ENCODE peak calls at places on chromosomes 4 and X, in ten cellular contexts. V is suprapubic skin, F is GM12864, C is cardiac fibroblast, H is uterus, Y is right lobe of liver, Z is retinal pigment epithelial cell, W is IMR-90, K is testis, Q is left lung. I is an unnamed sample.

GRCh38 chrX:65601530-65602281 is 65.7 kb upstream of the MSN start:
- DNase-seq in V (peak), F (no peak), C (peak), H (peak), Y (peak), Z (no peak), W (peak), K (peak), Q (peak), I (peak)

GRCh38 chrX:23822397-23822796 is 39.4 kb downstream of the SAT1 start:
- DNase-seq in V (no peak), F (no peak), C (peak), H (no peak), Y (no peak), Z (no peak), W (peak), K (no peak), Q (no peak), I (no peak)

GRCh38 chrX:101973066-101973465 is 41.2 kb upstream of the ZMAT1 start:
- DNase-seq in V (no peak), F (no peak), C (no peak), H (no peak), Y (no peak), Z (no peak), W (no peak), K (no peak), Q (no peak), I (no peak)

GRCh38 chrX:435536-436122 is 48.9 kb upstream of the PPP2R3B start:
- DNase-seq in V (no peak), F (no peak), C (no peak), H (no peak), Y (peak), Z (no peak), W (no peak), K (no peak), Q (no peak), I (peak)

GRCh38 chr4:154854362-154854761 is 73.3 kb downstream of the RBM46 start:
- DNase-seq in V (no peak), F (no peak), C (peak), H (no peak), Y (no peak), Z (no peak), W (peak), K (no peak), Q (no peak), I (no peak)

GRCh38 chrX:68892134-68892533 is 63.3 kb downstream of the EFNB1 start:
- DNase-seq in V (no peak), F (no peak), C (no peak), H (no peak), Y (no peak), Z (no peak), W (no peak), K (no peak), Q (no peak), I (no peak)

GRCh38 chrX:5586726-5587125 is 641.9 kb downstream of the NLGN4X start:
- DNase-seq in V (no peak), F (no peak), C (no peak), H (no peak), Y (no peak), Z (no peak), W (no peak), K (no peak), Q (no peak), I (no peak)

GRCh38 chr4:32506067-32506466 is 1785.9 kb downstream of the PCDH7 start:
- DNase-seq in V (no peak), F (no peak), C (no peak), H (no peak), Y (no peak), Z (no peak), W (no peak), K (no peak), Q (no peak), I (no peak)

GRCh38 chr4:8032381-8032780 is 92.7 kb upstream of the AFAP1 start:
- DNase-seq in V (no peak), F (no peak), C (no peak), H (no peak), Y (no peak), Z (no peak), W (no peak), K (no peak), Q (no peak), I (peak)

GRCh38 chrX:3526084-3526483 is 179.6 kb upstream of the MXRA5 start:
- DNase-seq in V (no peak), F (no peak), C (peak), H (no peak), Y (no peak), Z (no peak), W (peak), K (no peak), Q (no peak), I (no peak)

GRCh38 chr4:53364624-53365023 is 1.2 kb downstream of the SCFD2 start:
- DNase-seq in V (no peak), F (no peak), C (no peak), H (no peak), Y (no peak), Z (no peak), W (no peak), K (no peak), Q (no peak), I (no peak)

GRCh38 chrX:116009871-116010710 is 160.5 kb upstream of the AGTR2 start:
- DNase-seq in V (no peak), F (peak), C (no peak), H (no peak), Y (peak), Z (no peak), W (no peak), K (peak), Q (peak), I (no peak)

GRCh38 chr4:137393043-137393442 is 139.3 kb downstream of the PCDH18 start:
- DNase-seq in V (no peak), F (no peak), C (no peak), H (no peak), Y (no peak), Z (peak), W (no peak), K (peak), Q (no peak), I (no peak)

GRCh38 chr4:182291597-182291996 is 48.4 kb downstream of the TENM3 start:
- DNase-seq in V (no peak), F (no peak), C (no peak), H (no peak), Y (no peak), Z (no peak), W (no peak), K (no peak), Q (no peak), I (no peak)

GRCh38 chr4:82679531-82679930 is 117.7 kb upstream of the TMEM150C start:
- DNase-seq in V (no peak), F (no peak), C (no peak), H (no peak), Y (no peak), Z (no peak), W (no peak), K (no peak), Q (no peak), I (no peak)

DNA sequence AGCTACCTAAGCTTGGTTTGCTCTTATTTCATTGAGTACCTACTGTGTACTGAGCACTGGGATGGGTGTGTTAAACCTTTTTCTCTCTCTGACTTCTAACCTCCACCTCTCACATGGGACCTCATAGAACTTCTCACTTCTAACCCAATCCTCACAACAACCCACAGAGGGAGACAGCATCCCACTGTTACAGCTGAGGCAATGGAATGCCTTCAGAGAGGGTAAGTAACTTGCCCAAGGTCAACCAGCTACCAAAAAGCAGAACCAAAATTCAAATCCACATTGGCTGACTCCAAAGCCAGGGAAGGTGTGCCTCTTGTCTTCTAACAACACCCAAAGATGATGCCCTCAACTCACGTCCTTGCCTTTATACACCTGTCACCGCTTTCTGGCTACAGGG is 5.4 kb downstream of the SEL1L3 start:
- DNase-seq in V (no peak), F (no peak), C (peak), H (no peak), Y (no peak), Z (no peak), W (no peak), K (no peak), Q (no peak), I (no peak)
- TF ChIP-seq CTCF in V (no peak), F (peak), C (peak), H (no peak), Y (no peak), Z (no peak), W (no peak), K (no peak), Q (no peak), I (no peak)

DNA sequence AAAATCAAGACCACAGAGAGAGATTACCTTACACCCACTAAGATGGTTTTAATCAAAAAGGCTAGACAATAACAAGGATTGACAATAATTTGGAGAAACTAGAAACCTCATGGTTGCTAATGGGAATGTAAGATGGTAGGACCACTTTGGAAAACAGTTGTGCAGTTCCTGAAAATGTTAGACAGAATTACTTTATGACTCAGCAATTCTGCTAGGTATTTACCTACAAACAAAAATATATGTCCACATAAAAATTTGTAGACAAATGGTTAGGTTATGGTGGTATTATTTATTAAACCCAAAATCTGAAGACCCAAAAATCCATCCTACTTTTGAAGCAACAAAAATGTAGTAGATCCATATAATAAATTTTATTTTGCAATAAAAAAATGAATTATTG is 1027.0 kb upstream of the ADGRL3 start:
- DNase-seq in V (no peak), F (no peak), C (no peak), H (no peak), Y (no peak), Z (no peak), W (no peak), K (no peak), Q (no peak), I (no peak)
- H3K4me3 ChIP-seq in V (no peak), F (no peak), C (no peak), H (no peak), Y (no peak), Z (no peak), W (no peak), K (no peak), Q (no peak), I (no peak)

DNA sequence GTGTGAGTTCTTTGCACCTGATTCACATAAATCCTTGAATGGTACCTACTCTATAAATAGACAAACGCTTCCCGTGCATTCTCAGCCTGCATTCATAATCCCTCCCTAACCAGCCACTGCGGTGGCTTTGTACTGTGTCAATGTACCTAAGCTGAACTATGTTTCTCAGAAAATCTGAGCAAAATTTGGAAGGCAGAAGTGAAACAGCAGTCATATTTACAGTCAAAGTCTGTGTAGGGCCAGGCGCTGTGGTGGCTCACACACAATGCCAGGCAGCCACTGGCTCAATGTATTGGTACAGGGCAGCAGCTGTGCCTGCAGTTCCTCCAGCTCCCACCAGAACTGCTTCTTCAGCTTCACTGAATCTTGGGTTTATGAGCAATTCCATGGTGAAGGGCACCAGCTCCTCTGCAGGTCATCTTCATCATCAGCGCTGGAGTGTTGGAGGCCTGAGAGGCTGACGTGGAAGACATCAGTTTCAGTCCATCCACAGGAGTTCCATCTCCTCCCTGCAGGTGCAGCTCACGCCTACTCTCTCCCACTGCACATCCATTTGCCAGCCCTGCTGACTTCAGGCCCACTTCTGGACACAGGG is 32.3 kb upstream of the IRF2 start:
- DNase-seq in V (no peak), F (peak), C (peak), H (no peak), Y (no peak), Z (no peak), W (no peak), K (peak), Q (no peak), I (no peak)
- TF ChIP-seq CTCF in V (peak), F (peak), C (peak), H (no peak), Y (no peak), Z (peak), W (no peak), K (no peak), Q (no peak), I (no peak)

GRCh38 chr4:56689661-56690060 is 8.6 kb upstream of the HOPX start:
- DNase-seq in V (no peak), F (no peak), C (no peak), H (no peak), Y (no peak), Z (no peak), W (no peak), K (no peak), Q (no peak), I (no peak)
- H3K4me3 ChIP-seq in V (no peak), F (no peak), C (no peak), H (no peak), Y (no peak), Z (no peak), W (no peak), K (no peak), Q (no peak), I (no peak)

DNA sequence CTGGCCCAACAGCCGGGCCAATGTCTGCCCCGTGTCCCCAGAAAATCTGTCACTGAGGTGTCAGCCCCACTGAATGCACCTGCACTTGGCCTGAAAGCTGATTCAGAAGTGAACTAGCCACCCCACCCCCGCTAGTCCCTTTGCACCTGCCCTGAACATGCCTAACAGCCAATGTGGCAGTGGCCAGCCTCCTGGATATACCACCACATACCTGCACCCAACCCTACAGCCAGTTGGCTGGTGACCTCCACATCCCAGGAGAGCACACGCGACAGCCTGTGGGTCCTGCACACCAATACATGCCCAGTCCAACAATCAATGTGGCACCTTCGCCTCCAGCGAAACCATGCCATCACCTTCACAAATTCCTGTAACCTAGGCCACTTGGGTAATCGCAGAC is 116.7 kb downstream of the GALNTL6 start:
- DNase-seq in V (no peak), F (no peak), C (no peak), H (no peak), Y (no peak), Z (no peak), W (no peak), K (no peak), Q (no peak), I (peak)
- TF ChIP-seq CTCF in V (no peak), F (no peak), C (no peak), H (no peak), Y (no peak), Z (no peak), W (no peak), K (no peak), Q (no peak), I (no peak)

DNA sequence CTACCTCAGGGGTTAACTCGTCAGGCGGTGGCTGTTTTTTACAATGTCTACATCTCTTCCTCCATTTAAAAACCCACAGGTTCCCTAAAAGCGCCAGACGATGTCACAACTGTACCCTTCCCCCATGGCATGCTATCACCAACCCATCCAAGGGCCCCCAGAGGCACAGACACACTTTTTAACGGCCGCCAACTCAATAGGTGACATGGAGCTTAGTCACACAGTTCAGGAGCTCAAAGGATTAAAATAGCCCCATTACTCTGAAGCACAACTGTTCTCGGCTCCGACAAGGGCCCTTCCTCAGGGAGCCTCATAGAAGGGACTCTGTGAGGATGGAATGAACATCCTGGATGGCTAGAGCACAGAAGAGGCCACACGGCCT is 12.4 kb downstream of the SH3KBP1 start:
- DNase-seq in V (no peak), F (no peak), C (peak), H (no peak), Y (no peak), Z (no peak), W (peak), K (no peak), Q (no peak), I (no peak)
- H3K4me3 ChIP-seq in V (no peak), F (no peak), C (no peak), H (no peak), Y (no peak), Z (no peak), W (no peak), K (no peak), Q (no peak), I (no peak)

GRCh38 chr4:30460818-30461217 is 259.4 kb upstream of the PCDH7 start:
- DNase-seq in V (no peak), F (no peak), C (no peak), H (no peak), Y (no peak), Z (no peak), W (no peak), K (no peak), Q (no peak), I (no peak)
- TF ChIP-seq CTCF in V (no peak), F (no peak), C (no peak), H (no peak), Y (no peak), Z (no peak), W (no peak), K (no peak), Q (no peak), I (no peak)

GRCh38 chr4:144650311-144650820 is 4.4 kb downstream of the HHIP start:
- DNase-seq in V (no peak), F (no peak), C (no peak), H (no peak), Y (no peak), Z (no peak), W (no peak), K (no peak), Q (no peak), I (no peak)
- H3K4me3 ChIP-seq in V (no peak), F (no peak), C (no peak), H (no peak), Y (no peak), Z (no peak), W (no peak), K (no peak), Q (no peak), I (no peak)

GRCh38 chr4:87219648-87220093 is 747 bp downstream of the KLHL8 start:
- DNase-seq in V (no peak), F (peak), C (peak), H (peak), Y (peak), Z (peak), W (peak), K (peak), Q (peak), I (peak)

GRCh38 chr4:87224036-87224923 is 3.9 kb upstream of the KLHL8 start:
- DNase-seq in V (no peak), F (no peak), C (no peak), H (no peak), Y (no peak), Z (peak), W (no peak), K (no peak), Q (no peak), I (no peak)

GRCh38 chr4:87216469-87216868 is 3.9 kb downstream of the KLHL8 start:
- DNase-seq in V (no peak), F (no peak), C (peak), H (no peak), Y (no peak), Z (no peak), W (no peak), K (no peak), Q (no peak), I (no peak)

GRCh38 chr4:87220094-87220831 is at the start of gene KLHL8:
- DNase-seq in V (peak), F (peak), C (peak), H (peak), Y (peak), Z (peak), W (peak), K (peak), Q (peak), I (peak)
- TF ChIP-seq CTCF in V (no peak), F (peak), C (peak), H (no peak), Y (no peak), Z (no peak), W (peak), K (no peak), Q (no peak), I (no peak)

DNA sequence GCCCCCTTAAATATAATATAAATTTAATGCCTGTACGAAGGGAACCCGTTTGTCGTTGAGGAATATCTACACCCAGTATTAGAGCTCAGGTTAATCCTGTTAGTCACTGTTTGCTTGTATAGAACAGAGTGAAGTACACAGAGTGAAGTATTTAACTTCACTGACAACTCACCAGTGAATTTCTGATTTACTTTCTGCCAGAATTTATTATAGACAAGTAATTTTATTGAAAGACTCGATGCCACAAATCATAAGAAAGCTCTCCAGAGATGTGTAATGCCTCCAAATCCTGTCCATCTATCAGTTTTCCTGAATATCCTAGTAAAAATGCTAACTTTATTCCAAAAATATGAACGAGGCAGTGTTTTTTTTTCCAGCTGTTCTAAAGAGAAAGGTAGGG is 1.6 kb downstream of the GAB1 start:
- DNase-seq in V (no peak), F (no peak), C (no peak), H (no peak), Y (no peak), Z (no peak), W (no peak), K (no peak), Q (no peak), I (no peak)
- H3K4me3 ChIP-seq in V (peak), F (no peak), C (peak), H (peak), Y (peak), Z (peak), W (peak), K (peak), Q (peak), I (peak)

I was measured in kidney.